ENCODE peak calls at places on chromosomes 7 and 10, in nine cellular contexts. X is glutamatergic neuron, G is GM12865, K is GM12878, N is coronary artery, Z is choroid plexus epithelial cell, F is fibroblast of mammary gland, B is brain microvascular endothelial cell, V is colonic mucosa. R is an unnamed sample.
A peak's percentile ranks its signal among the peaks of the same experiment; 100 is the strongest.

GRCh38 chr10:89534826-89535166 is 598 bp downstream of the SLC16A12 start:
- DNase-seq in X (no peak), G (no peak), K (no peak), N (no peak), Z (no peak), F (no peak), B (no peak), V (no peak), R (no peak)

GRCh38 chr10:118321724-118322575 is 20.2 kb downstream of the FAM204A start:
- DNase-seq in X (no peak), G (no peak), K (no peak), N (no peak), Z (peak; percentile 5), F (no peak), B (no peak), V (no peak), R (no peak)

GRCh38 chr7:148925836-148926235 is 41.7 kb upstream of the EZH2 start:
- DNase-seq in X (no peak), G (no peak), K (no peak), N (peak; percentile 35), Z (no peak), F (no peak), B (no peak), V (no peak), R (no peak)

GRCh38 chr10:130003787-130004613 is 39.9 kb upstream of the EBF3 start:
- DNase-seq in X (no peak), G (no peak), K (no peak), N (no peak), Z (no peak), F (no peak), B (no peak), V (no peak), R (no peak)

GRCh38 chr7:51356849-51357516 is 40.4 kb upstream of the COBL start:
- DNase-seq in X (no peak), G (no peak), K (no peak), N (no peak), Z (no peak), F (no peak), B (no peak), V (no peak), R (no peak)

GRCh38 chr7:130400120-130400572 is 19.9 kb downstream of the CPA1 start:
- DNase-seq in X (no peak), G (no peak), K (no peak), N (no peak), Z (no peak), F (peak; percentile 55), B (no peak), V (no peak), R (no peak)

GRCh38 chr7:118080947-118081346 is 103.0 kb upstream of the LSM8 start:
- DNase-seq in X (no peak), G (peak; percentile 54), K (peak; percentile 52), N (no peak), Z (peak; percentile 90), F (peak; percentile 86), B (peak; percentile 90), V (peak; percentile 25), R (no peak)

GRCh38 chr10:77844713-77845454 is 81.7 kb downstream of the DLG5 start:
- DNase-seq in X (no peak), G (no peak), K (no peak), N (no peak), Z (peak; percentile 89), F (peak; percentile 71), B (peak; percentile 79), V (peak; percentile 72), R (no peak)

GRCh38 chr10:70673929-70674559 is 1.7 kb downstream of the ADAMTS14 start:
- DNase-seq in X (no peak), G (no peak), K (no peak), N (no peak), Z (no peak), F (no peak), B (no peak), V (no peak), R (no peak)

GRCh38 chr7:143931739-143932138 is 3.3 kb upstream of the OR2F2 start:
- DNase-seq in X (no peak), G (no peak), K (no peak), N (no peak), Z (peak; percentile 49), F (peak; percentile 27), B (no peak), V (no peak), R (no peak)

GRCh38 chr7:151632750-151633515 is 113.2 kb upstream of the RHEB start:
- DNase-seq in X (peak; percentile 31), G (peak; percentile 88), K (peak; percentile 77), N (peak; percentile 78), Z (peak; percentile 71), F (peak; percentile 53), B (peak; percentile 52), V (peak; percentile 68), R (peak; percentile 42)

GRCh38 chr7:131330299-131330698 is 2.6 kb downstream of the MKLN1 start:
- DNase-seq in X (no peak), G (no peak), K (no peak), N (no peak), Z (no peak), F (peak; percentile 6), B (no peak), V (no peak), R (no peak)

GRCh38 chr10:93703066-93703465 is 674 bp upstream of the FRA10AC1 start:
- DNase-seq in X (no peak), G (peak; percentile 11), K (no peak), N (no peak), Z (peak; percentile 13), F (peak; percentile 7), B (no peak), V (peak; percentile 21), R (peak; percentile 49)

GRCh38 chr10:6279540-6280267 is 77.0 kb downstream of the PFKFB3 start:
- DNase-seq in X (no peak), G (no peak), K (no peak), N (no peak), Z (peak; percentile 79), F (peak; percentile 44), B (peak; percentile 76), V (no peak), R (no peak)

GRCh38 chr7:137967143-137968018 is 34.5 kb downstream of the CREB3L2 start:
- DNase-seq in X (no peak), G (no peak), K (no peak), N (no peak), Z (peak; percentile 75), F (peak; percentile 82), B (peak; percentile 65), V (no peak), R (no peak)

GRCh38 chr7:137966636-137967142 is 35.2 kb downstream of the CREB3L2 start:
- DNase-seq in X (no peak), G (no peak), K (no peak), N (no peak), Z (no peak), F (no peak), B (no peak), V (no peak), R (no peak)

GRCh38 chr7:137964824-137965545 is 36.9 kb downstream of the CREB3L2 start:
- DNase-seq in X (no peak), G (no peak), K (no peak), N (no peak), Z (no peak), F (no peak), B (no peak), V (no peak), R (no peak)

GRCh38 chr7:137968890-137969289 is 33.0 kb downstream of the CREB3L2 start:
- DNase-seq in X (no peak), G (no peak), K (no peak), N (no peak), Z (no peak), F (no peak), B (no peak), V (no peak), R (no peak)

DNA sequence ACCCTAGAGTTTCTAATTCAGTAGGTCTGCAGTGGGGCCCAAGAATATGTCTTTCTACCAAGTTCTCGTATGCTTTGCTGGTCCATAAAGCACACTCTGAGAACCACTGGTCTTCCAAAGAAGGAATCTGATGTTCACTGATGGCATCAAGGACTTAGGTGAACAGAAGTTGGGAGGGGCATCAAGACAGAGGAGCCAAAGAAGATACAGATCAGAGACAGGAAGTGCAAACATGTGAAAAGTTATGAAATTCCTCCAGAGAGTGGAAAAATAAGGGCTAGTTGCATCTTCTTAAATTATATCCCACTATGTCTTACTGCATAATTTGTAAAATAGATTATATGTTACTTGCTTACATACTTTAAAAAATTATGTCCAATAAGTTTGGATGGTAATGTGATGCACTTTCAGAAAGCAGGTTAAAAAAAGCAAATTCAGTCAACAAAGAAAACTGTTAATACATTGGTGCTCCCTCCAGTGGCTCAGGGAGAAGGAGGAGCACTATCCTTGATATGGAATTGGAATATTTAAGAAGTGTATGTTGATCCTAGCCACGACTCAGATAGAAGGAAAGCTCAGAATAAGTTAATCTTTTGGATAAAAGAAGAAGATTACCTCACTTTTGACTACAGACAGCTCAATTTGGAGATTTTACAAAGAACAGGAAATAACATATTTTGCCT is 35.8 kb downstream of the CREB3L2 start:
- DNase-seq in X (no peak), G (no peak), K (no peak), N (no peak), Z (no peak), F (no peak), B (no peak), V (no peak), R (no peak)
- TF ChIP-seq CTCF in X (no peak), G (no peak), K (no peak), N (no peak), Z (peak; percentile 47), F (peak; percentile 23), B (peak; percentile 52), V (no peak), R (no peak)

GRCh38 chr7:2864999-2865670 is 21.0 kb upstream of the GNA12 start:
- DNase-seq in X (peak; percentile 80), G (peak; percentile 86), K (no peak), N (no peak), Z (peak; percentile 81), F (peak; percentile 75), B (peak; percentile 60), V (peak; percentile 70), R (peak; percentile 61)
- TF ChIP-seq CTCF in X (peak; percentile 93), G (peak; percentile 89), K (peak; percentile 90), N (peak; percentile 90), Z (peak; percentile 95), F (peak; percentile 88), B (peak; percentile 91), V (peak; percentile 91), R (peak; percentile 99)

DNA sequence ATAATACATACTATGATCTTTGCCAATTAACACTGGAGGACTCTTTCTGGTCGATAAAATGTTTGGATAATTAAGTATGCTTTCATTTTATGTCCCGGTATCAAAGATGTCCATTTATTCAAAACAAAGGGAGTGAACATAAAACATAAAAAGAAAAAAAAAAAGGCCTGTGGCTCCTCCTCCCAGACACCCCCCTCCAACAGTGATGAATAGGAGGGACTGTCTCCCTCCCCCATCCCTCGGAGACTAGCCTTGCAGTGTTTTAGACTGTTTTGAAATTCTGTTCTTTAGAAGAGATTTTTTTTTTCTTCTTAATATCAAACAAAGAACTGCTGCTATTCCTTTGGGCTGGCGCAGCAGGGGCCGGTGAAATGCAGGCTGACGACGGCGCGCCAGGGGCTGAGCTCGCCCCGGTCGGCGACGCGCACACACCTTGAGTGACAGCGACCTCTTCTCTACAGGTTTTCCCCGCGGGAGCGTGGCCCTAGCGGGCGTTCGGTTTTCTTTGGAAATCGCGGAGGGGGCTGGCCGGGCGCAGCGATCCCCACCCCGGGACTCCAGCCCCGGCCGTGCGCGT is at the start of gene LANCL2:
- DNase-seq in X (no peak), G (no peak), K (no peak), N (no peak), Z (peak; percentile 55), F (peak; percentile 48), B (no peak), V (peak; percentile 49), R (peak; percentile 12)
- TF ChIP-seq CTCF in X (no peak), G (no peak), K (no peak), N (no peak), Z (no peak), F (no peak), B (no peak), V (no peak), R (no peak)

GRCh38 chr10:115026041-115026779 is 67.0 kb upstream of the ATRNL1 start:
- DNase-seq in X (no peak), G (no peak), K (no peak), N (no peak), Z (no peak), F (no peak), B (no peak), V (no peak), R (no peak)
- TF ChIP-seq CTCF in X (no peak), G (no peak), K (no peak), N (no peak), Z (no peak), F (peak; percentile 12), B (peak; percentile 31), V (no peak), R (no peak)

R was measured in CD8-positive, alpha-beta T cell.